ENCODE peak calls at places on chromosomes 2 and 18, in eight cellular contexts. S is lung; L is prostate gland; B is A549; N is HCT116; T is stomach; X is mesendoderm; M is CD4-positive, alpha-beta memory T cell. V is an unnamed sample.

GRCh38 chr2:63049291-63050185 is 1.1 kb upstream of the OTX1 start:
- DNase-seq in S (no peak), L (no peak), B (no peak), N (no peak), T (no peak), X (peak), M (no peak), V (no peak)

GRCh38 chr2:158797963-158798700 is 3.0 kb downstream of the DAPL1 start:
- DNase-seq in S (no peak), L (no peak), B (no peak), N (no peak), T (no peak), X (no peak), M (no peak), V (no peak)

GRCh38 chr2:19874726-19875125 is 27.1 kb downstream of the TTC32 start:
- DNase-seq in S (no peak), L (peak), B (no peak), N (no peak), T (no peak), X (no peak), M (no peak), V (no peak)

GRCh38 chr2:52072949-52073348 is 1041.0 kb upstream of the NRXN1 start:
- DNase-seq in S (no peak), L (no peak), B (no peak), N (no peak), T (no peak), X (no peak), M (no peak), V (no peak)

GRCh38 chr2:72745679-72746368 is 80.0 kb downstream of the EXOC6B start:
- DNase-seq in S (no peak), L (peak), B (peak), N (peak), T (no peak), X (peak), M (peak), V (no peak)

GRCh38 chr18:3238742-3239141 is 8.9 kb upstream of the MYL12A start:
- DNase-seq in S (no peak), L (no peak), B (no peak), N (no peak), T (no peak), X (no peak), M (no peak), V (no peak)

GRCh38 chr2:231917280-231918088 is 8.7 kb downstream of the NPPC start:
- DNase-seq in S (no peak), L (no peak), B (no peak), N (no peak), T (no peak), X (peak), M (no peak), V (peak)

GRCh38 chr18:21853020-21853419 is 112.4 kb downstream of the MIB1 start:
- DNase-seq in S (no peak), L (no peak), B (no peak), N (no peak), T (no peak), X (peak), M (no peak), V (no peak)

GRCh38 chr2:191569025-191569424 is 108.9 kb upstream of the NABP1 start:
- DNase-seq in S (no peak), L (no peak), B (no peak), N (no peak), T (no peak), X (peak), M (no peak), V (no peak)

GRCh38 chr2:120454993-120455789 is 109.3 kb downstream of the INHBB start:
- DNase-seq in S (no peak), L (no peak), B (no peak), N (no peak), T (no peak), X (no peak), M (no peak), V (peak)

GRCh38 chr2:202286595-202286994 is 21.0 kb downstream of the NOP58 start:
- DNase-seq in S (no peak), L (no peak), B (no peak), N (no peak), T (no peak), X (no peak), M (no peak), V (no peak)

GRCh38 chr2:236113425-236113824 is 54.8 kb downstream of the GBX2 start:
- DNase-seq in S (no peak), L (no peak), B (no peak), N (no peak), T (no peak), X (no peak), M (no peak), V (no peak)

GRCh38 chr2:112811841-112812306 is 24.7 kb downstream of the IL1B start:
- DNase-seq in S (no peak), L (no peak), B (no peak), N (no peak), T (no peak), X (peak), M (no peak), V (no peak)

GRCh38 chr2:26068602-26069298 is 34.9 kb downstream of the RAB10 start:
- DNase-seq in S (no peak), L (no peak), B (peak), N (peak), T (no peak), X (peak), M (peak), V (no peak)

GRCh38 chr2:181352158-181352557 is 105.0 kb upstream of the ITGA4 start:
- DNase-seq in S (no peak), L (no peak), B (no peak), N (no peak), T (no peak), X (no peak), M (no peak), V (no peak)

GRCh38 chr2:136407952-136408318 is 290.0 kb upstream of the CXCR4 start:
- DNase-seq in S (no peak), L (no peak), B (no peak), N (no peak), T (no peak), X (no peak), M (no peak), V (no peak)

GRCh38 chr2:51579412-51579811 is 547.5 kb upstream of the NRXN1 start:
- DNase-seq in S (no peak), L (no peak), B (no peak), N (no peak), T (no peak), X (no peak), M (no peak), V (no peak)

GRCh38 chr2:27051902-27052645 is 606 bp downstream of the AGBL5 start:
- DNase-seq in S (no peak), L (peak), B (peak), N (no peak), T (peak), X (peak), M (no peak), V (peak)

GRCh38 chr2:75294362-75294761 is 95.0 kb upstream of the TACR1 start:
- DNase-seq in S (no peak), L (no peak), B (no peak), N (no peak), T (no peak), X (no peak), M (no peak), V (no peak)

GRCh38 chr18:38081516-38081915 is 515.9 kb upstream of the CELF4 start:
- DNase-seq in S (no peak), L (no peak), B (no peak), N (no peak), T (no peak), X (no peak), M (no peak), V (no peak)

GRCh38 chr18:51582551-51582950 is 385.1 kb upstream of the MEX3C start:
- DNase-seq in S (no peak), L (no peak), B (no peak), N (no peak), T (no peak), X (no peak), M (no peak), V (no peak)

GRCh38 chr2:112712903-112713584 is 7.8 kb upstream of the NT5DC4 start:
- DNase-seq in S (no peak), L (no peak), B (no peak), N (no peak), T (no peak), X (no peak), M (no peak), V (no peak)

GRCh38 chr2:189614585-189614984 is 34.0 kb upstream of the SLC40A1 start:
- DNase-seq in S (no peak), L (no peak), B (no peak), N (no peak), T (no peak), X (no peak), M (no peak), V (no peak)

GRCh38 chr2:30456578-30456977 is 9.5 kb downstream of the LCLAT1 start:
- DNase-seq in S (no peak), L (no peak), B (no peak), N (no peak), T (no peak), X (no peak), M (no peak), V (no peak)

GRCh38 chr2:30456106-30456505 is 9.1 kb downstream of the LCLAT1 start:
- DNase-seq in S (no peak), L (no peak), B (no peak), N (no peak), T (no peak), X (peak), M (no peak), V (no peak)

GRCh38 chr2:30454571-30454970 is 7.5 kb downstream of the LCLAT1 start:
- DNase-seq in S (no peak), L (no peak), B (no peak), N (no peak), T (no peak), X (no peak), M (no peak), V (no peak)

GRCh38 chr2:30455339-30455738 is 8.3 kb downstream of the LCLAT1 start:
- DNase-seq in S (no peak), L (no peak), B (no peak), N (no peak), T (no peak), X (no peak), M (no peak), V (no peak)

GRCh38 chr2:30453498-30453897 is 6.5 kb downstream of the LCLAT1 start:
- DNase-seq in S (no peak), L (no peak), B (no peak), N (no peak), T (no peak), X (no peak), M (no peak), V (no peak)
- H3K4me3 ChIP-seq in S (no peak), L (no peak), B (no peak), N (no peak), T (no peak), X (no peak), M (no peak), V (no peak)

GRCh38 chr2:109213646-109214417 is 84.8 kb downstream of the SH3RF3 start:
- DNase-seq in S (no peak), L (peak), B (no peak), N (no peak), T (no peak), X (no peak), M (peak), V (no peak)
- H3K27ac ChIP-seq in S (peak), L (no peak), B (no peak), N (no peak), T (no peak), X (no peak), M (no peak), V (no peak)

GRCh38 chr2:176963888-176964287 is 248.7 kb upstream of the HNRNPA3 start:
- DNase-seq in S (no peak), L (no peak), B (no peak), N (no peak), T (no peak), X (no peak), M (no peak), V (no peak)
- H3K4me3 ChIP-seq in S (no peak), L (no peak), B (no peak), N (no peak), T (no peak), X (no peak), M (no peak), V (no peak)

GRCh38 chr2:15671842-15672815 is 80.5 kb downstream of the DDX1 start:
- DNase-seq in S (no peak), L (no peak), B (no peak), N (no peak), T (no peak), X (no peak), M (no peak), V (no peak)

GRCh38 chr2:15672961-15673918 is 81.6 kb downstream of the DDX1 start:
- DNase-seq in S (no peak), L (no peak), B (no peak), N (no peak), T (no peak), X (no peak), M (no peak), V (no peak)

GRCh38 chr2:15674637-15675455 is 83.2 kb downstream of the DDX1 start:
- DNase-seq in S (peak), L (no peak), B (peak), N (no peak), T (peak), X (no peak), M (no peak), V (no peak)

GRCh38 chr2:15675456-15676195 is 84.0 kb downstream of the DDX1 start:
- DNase-seq in S (no peak), L (no peak), B (peak), N (no peak), T (no peak), X (peak), M (no peak), V (no peak)

DNA sequence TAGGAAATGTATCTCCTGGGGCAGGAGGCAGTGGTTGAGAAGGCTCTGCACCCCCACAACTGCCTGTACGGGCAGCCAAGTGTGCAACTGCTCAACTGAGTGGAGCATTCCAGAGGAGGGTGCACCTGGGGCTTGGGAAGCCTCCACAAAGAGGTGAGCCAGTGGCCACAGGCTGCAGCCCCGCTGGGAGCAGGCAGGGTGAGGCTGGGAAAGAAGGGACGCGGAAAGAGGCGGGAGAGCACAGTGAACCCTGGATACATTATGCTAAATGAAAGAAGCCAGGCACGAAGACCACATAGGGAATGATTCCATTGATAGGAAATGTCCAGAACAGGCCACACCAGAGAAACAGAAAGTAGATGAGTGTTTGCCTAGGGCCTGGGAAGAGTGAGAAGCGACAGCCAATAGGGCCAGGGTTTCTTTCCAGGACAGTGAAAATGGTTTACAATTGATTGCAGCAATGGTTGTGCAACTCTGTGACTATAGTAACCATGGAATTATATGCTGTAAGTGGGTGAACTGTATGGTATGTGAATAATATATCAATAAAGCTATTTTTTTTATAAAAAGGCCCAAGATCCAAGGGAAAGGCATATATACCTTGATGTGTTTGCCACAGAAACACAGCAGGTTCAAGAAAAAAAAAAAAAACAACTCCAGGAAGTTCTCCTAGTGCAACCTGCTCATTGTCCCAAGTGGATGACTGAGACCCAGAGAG is 82.4 kb downstream of the DDX1 start:
- DNase-seq in S (peak), L (no peak), B (no peak), N (peak), T (no peak), X (no peak), M (no peak), V (peak)
- H3K27ac ChIP-seq in S (peak), L (no peak), B (peak), N (no peak), T (no peak), X (no peak), M (no peak), V (no peak)

DNA sequence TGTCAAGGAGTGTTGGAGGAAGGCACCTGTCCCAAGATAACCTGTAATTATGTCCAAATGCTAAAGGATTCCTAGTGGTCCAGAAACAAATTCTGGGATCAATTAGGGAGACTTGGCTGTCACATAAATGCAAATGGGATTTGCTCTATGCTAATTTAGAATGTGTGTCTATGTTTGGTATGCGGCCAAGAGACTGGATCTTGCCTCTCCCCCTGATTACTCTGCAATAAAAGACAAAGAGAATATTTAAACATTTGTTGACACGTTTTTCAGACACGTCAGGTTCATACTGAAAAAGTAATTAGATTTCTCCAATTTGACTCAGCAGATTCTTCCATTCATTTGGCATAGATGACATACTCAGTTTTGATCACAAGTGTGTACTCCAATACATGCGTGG is 7.5 kb downstream of the ANTXR1 start:
- DNase-seq in S (no peak), L (no peak), B (no peak), N (no peak), T (no peak), X (no peak), M (no peak), V (no peak)
- H3K4me3 ChIP-seq in S (no peak), L (no peak), B (no peak), N (no peak), T (no peak), X (no peak), M (no peak), V (no peak)

GRCh38 chr2:216804357-216805350 is 55.2 kb downstream of the TNP1 start:
- DNase-seq in S (peak), L (no peak), B (no peak), N (no peak), T (no peak), X (peak), M (no peak), V (no peak)
- H3K27ac ChIP-seq in S (no peak), L (no peak), B (no peak), N (no peak), T (no peak), X (no peak), M (no peak), V (no peak)

GRCh38 chr2:56040189-56040588 is 116.6 kb upstream of the EFEMP1 start:
- DNase-seq in S (no peak), L (no peak), B (no peak), N (no peak), T (no peak), X (no peak), M (no peak), V (no peak)

GRCh38 chr2:56030062-56030461 is 106.5 kb upstream of the EFEMP1 start:
- DNase-seq in S (no peak), L (no peak), B (no peak), N (no peak), T (no peak), X (no peak), M (no peak), V (no peak)

DNA sequence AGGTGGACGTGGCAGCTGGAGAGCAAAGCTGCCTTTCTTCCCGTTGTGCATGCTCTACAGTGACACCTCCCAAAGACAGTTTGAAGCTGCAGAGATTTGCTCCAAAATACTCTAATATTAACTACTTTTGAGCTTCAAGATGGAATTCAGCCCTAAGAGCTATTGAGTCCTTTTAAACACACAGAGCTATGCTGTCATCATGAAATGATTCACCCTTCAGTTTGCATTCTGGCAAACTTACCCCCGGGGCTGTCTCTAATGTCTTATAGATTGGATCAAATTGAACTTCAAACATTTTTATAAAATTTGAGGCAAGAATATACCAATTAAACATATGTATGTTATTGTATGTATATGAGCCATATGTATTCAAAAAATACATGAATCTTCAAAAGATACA is 110.7 kb upstream of the EFEMP1 start:
- DNase-seq in S (no peak), L (no peak), B (no peak), N (no peak), T (no peak), X (no peak), M (no peak), V (no peak)
- H3K4me3 ChIP-seq in S (no peak), L (no peak), B (no peak), N (no peak), T (no peak), X (no peak), M (no peak), V (no peak)

DNA sequence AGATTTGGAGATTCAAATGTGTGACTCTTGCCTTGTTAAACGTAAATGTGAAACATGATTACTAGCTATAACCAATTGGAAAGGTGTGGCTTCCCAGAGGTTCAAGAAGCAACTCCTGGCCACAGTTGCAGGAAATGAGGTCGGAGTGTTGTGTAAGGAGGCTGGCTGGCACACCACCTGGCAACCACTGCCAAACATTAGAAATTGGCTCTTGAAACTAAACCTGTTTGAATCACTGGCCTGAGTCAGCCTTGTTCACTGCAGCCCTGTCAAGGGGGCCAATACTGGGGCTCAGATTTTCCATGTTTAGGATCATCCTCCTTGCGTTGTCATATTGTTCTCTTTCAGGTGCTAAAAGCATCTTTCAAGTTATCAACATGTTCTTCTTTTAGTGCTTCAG is 206.3 kb downstream of the ARL6IP6 start:
- DNase-seq in S (peak), L (peak), B (no peak), N (no peak), T (no peak), X (peak), M (no peak), V (no peak)
- H3K27ac ChIP-seq in S (no peak), L (no peak), B (no peak), N (no peak), T (no peak), X (no peak), M (no peak), V (no peak)

V was measured in kidney.